ENCODE peak calls at places on chromosomes 13 and 19, in five cellular contexts. D, C, T, Q and O are unnamed samples.

GRCh38 chr19:7852851-7853759 is 21.1 kb downstream of the PRR36 start:
- DNase-seq in C (peak; percentile 94), D (peak; percentile 82), Q (peak; percentile 72), T (peak; percentile 69), O (peak; percentile 99)

GRCh38 chr19:29320611-29321010 is 107.7 kb upstream of the UQCRFS1 start:
- DNase-seq in C (no peak), D (no peak), T (no peak), Q (no peak), O (no peak)

GRCh38 chr19:4084547-4084877 is 17.8 kb upstream of the ZBTB7A start:
- DNase-seq in Q (no peak), C (no peak), D (no peak), T (no peak), O (no peak)

GRCh38 chr19:33486936-33487793 is 34.4 kb downstream of the PEPD start:
- DNase-seq in Q (no peak), T (no peak), D (no peak), C (no peak), O (no peak)

GRCh38 chr13:25632166-25632888 is 260.6 kb downstream of the ATP8A2 start:
- DNase-seq in C (no peak), D (peak; percentile 14), Q (no peak), T (no peak), O (no peak)

GRCh38 chr13:104043184-104043583 is 977.0 kb upstream of the SLC10A2 start:
- DNase-seq in D (no peak), C (no peak), Q (no peak), T (no peak), O (no peak)

GRCh38 chr19:15563325-15563794 is 51.7 kb upstream of the CYP4F8 start:
- DNase-seq in C (no peak), T (peak; percentile 13), Q (no peak), D (peak; percentile 34), O (no peak)

GRCh38 chr13:112983428-112984196 is 14.6 kb downstream of the MCF2L start:
- DNase-seq in Q (no peak), T (no peak), C (no peak), D (no peak), O (no peak)

GRCh38 chr19:47798904-47799266 is 5.5 kb downstream of the TPRX1 start:
- DNase-seq in C (no peak), Q (no peak), T (no peak), D (no peak), O (peak; percentile 55)

GRCh38 chr19:40581531-40581930 is 4.9 kb downstream of the SHKBP1 start:
- DNase-seq in T (no peak), Q (no peak), C (no peak), D (no peak), O (no peak)

GRCh38 chr13:49641810-49642291 is 13.5 kb downstream of the ARL11 start:
- DNase-seq in Q (no peak), T (peak; percentile 93), D (peak; percentile 93), C (no peak), O (no peak)

GRCh38 chr19:20051841-20052768 is 12.8 kb upstream of the ZNF682 start:
- DNase-seq in Q (peak; percentile 81), D (no peak), C (peak; percentile 99), T (peak; percentile 99), O (peak; percentile 40)
- TF ChIP-seq CTCF in Q (peak; percentile 21), D (no peak), C (peak; percentile 13), T (no peak), O (no peak)

DNA sequence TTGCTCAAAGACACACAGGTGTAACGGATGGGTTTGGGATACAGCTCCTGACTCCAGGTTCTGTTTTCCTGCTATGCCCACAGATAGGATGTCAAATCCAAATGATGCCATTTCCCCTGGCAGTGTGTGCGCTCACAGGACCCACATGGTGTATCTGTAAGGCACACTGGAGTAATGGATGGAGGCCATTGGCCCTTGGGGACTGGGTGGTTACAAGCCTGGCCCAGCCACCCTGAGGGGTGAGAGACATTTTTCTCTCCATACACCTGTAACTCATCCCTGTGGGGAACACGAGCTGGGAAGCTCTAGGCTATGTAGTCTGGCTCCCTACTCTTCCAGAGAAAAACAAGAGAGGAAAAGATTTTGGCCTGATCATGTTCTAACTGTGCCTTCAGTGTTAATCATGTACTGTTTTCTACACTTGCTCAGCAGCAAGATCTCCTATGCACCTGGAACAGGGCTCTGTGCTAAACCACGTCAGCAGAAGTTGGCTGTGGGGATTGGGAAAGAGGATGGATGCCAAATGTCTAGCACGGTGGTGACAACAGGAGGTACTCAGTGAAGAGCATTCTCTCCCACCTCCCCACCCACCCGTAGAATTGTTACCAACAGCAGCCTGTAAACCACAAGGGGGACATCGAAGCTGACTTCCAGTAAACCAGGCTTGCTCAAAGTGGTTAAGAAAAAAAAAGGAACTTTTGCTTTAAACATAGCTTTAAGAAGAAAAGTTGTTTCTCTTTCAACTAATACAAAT is 237.0 kb downstream of the LACC1 start:
- DNase-seq in Q (no peak), C (no peak), D (no peak), T (peak; percentile 53), O (no peak)
- TF ChIP-seq CTCF in Q (no peak), C (no peak), D (no peak), T (peak; percentile 24), O (no peak)

GRCh38 chr13:98542568-98543379 is 34.1 kb downstream of the STK24 start:
- DNase-seq in Q (no peak), T (no peak), C (no peak), D (no peak), O (no peak)

GRCh38 chr13:98541211-98541610 is 35.7 kb downstream of the STK24 start:
- DNase-seq in C (no peak), T (no peak), Q (no peak), D (no peak), O (no peak)

GRCh38 chr13:98543380-98544104 is 33.4 kb downstream of the STK24 start:
- DNase-seq in D (no peak), Q (no peak), T (no peak), C (no peak), O (no peak)

GRCh38 chr13:98540476-98540875 is 36.4 kb downstream of the STK24 start:
- DNase-seq in T (peak; percentile 12), Q (no peak), C (no peak), D (no peak), O (no peak)

GRCh38 chr13:98541701-98542203 is 35.2 kb downstream of the STK24 start:
- DNase-seq in T (no peak), Q (no peak), D (no peak), C (no peak), O (no peak)
- TF ChIP-seq CTCF in T (peak; percentile 10), Q (no peak), D (no peak), C (no peak), O (no peak)

GRCh38 chr13:61685683-61686013 is 270.0 kb upstream of the PCDH20 start:
- DNase-seq in T (no peak), C (no peak), D (peak; percentile 46), Q (no peak), O (no peak)
- TF ChIP-seq CTCF in T (no peak), C (peak; percentile 20), D (peak; percentile 13), Q (peak; percentile 62), O (peak; percentile 36)